ENCODE peak calls at places on chromosome 21, in four cellular contexts. U is K562, J is GM12878, K is H1. Q is an unnamed sample. For H4K20me1, the result is how much of the 10 kb centered on the place peaks cover.

GRCh38 chr21:42725416-42725930 is 72.1 kb downstream of the PDE9A start:
- DNase-seq in U (no peak), K (no peak), J (no peak), Q (no peak)

GRCh38 chr21:41156128-41156527 is 11.8 kb upstream of the BACE2 start:
- DNase-seq in K (no peak), U (no peak), J (no peak), Q (no peak)

GRCh38 chr21:41783476-41784150 is 16.8 kb upstream of the RIPK4 start:
- DNase-seq in K (no peak), J (no peak), U (no peak), Q (no peak)

GRCh38 chr21:41632748-41633475 is 125.0 kb upstream of the TMPRSS2 start:
- DNase-seq in J (no peak), U (no peak), K (no peak), Q (no peak)

GRCh38 chr21:21230672-21231071 is 232.5 kb downstream of the NCAM2 start:
- DNase-seq in U (no peak), K (no peak), J (no peak), Q (no peak)

GRCh38 chr21:42629856-42630410 is 23.5 kb upstream of the PDE9A start:
- DNase-seq in U (no peak), K (no peak), J (no peak), Q (no peak)

GRCh38 chr21:23394458-23394857 is 2212.8 kb downstream of the MRPL39 start:
- DNase-seq in K (no peak), U (no peak), J (no peak), Q (no peak)

GRCh38 chr21:20902998-20903397 is 95.2 kb upstream of the NCAM2 start:
- DNase-seq in K (no peak), U (no peak), J (no peak), Q (no peak)

GRCh38 chr21:16280731-16281130 is 550.9 kb downstream of the USP25 start:
- DNase-seq in U (no peak), K (no peak), J (no peak), Q (no peak)

GRCh38 chr21:15592271-15592860 is 137.4 kb upstream of the USP25 start:
- DNase-seq in K (no peak), U (no peak), J (no peak), Q (peak)

GRCh38 chr21:15695241-15695640 is 34.5 kb upstream of the USP25 start:
- DNase-seq in K (no peak), J (no peak), U (no peak), Q (no peak)

GRCh38 chr21:41642399-41642798 is 124.5 kb downstream of the RIPK4 start:
- DNase-seq in K (no peak), U (no peak), J (no peak), Q (no peak)

GRCh38 chr21:42833859-42834729 is 45.2 kb downstream of the WDR4 start:
- DNase-seq in J (no peak), K (peak), U (peak), Q (peak)

GRCh38 chr21:38126677-38127271 is 130.0 kb upstream of the KCNJ15 start:
- DNase-seq in J (no peak), U (peak), K (peak), Q (peak)

GRCh38 chr21:28142692-28143091 is 850.0 kb downstream of the LTN1 start:
- DNase-seq in U (no peak), J (no peak), K (no peak), Q (no peak)

GRCh38 chr21:42681296-42682206 is 28.1 kb downstream of the PDE9A start:
- DNase-seq in J (no peak), K (no peak), U (no peak), Q (no peak)

GRCh38 chr21:41068411-41069304 is 99.3 kb upstream of the BACE2 start:
- DNase-seq in J (no peak), K (peak), U (peak), Q (peak)

GRCh38 chr21:42286416-42286815 is 28.8 kb downstream of the TFF3 start:
- DNase-seq in J (no peak), K (no peak), U (no peak), Q (no peak)

GRCh38 chr21:34871026-34871908 is 177.8 kb downstream of the RUNX1 start:
- DNase-seq in K (no peak), U (no peak), J (no peak), Q (no peak)
- H4K20me1 ChIP-seq in K (under half), U (under half), J (under half), Q (half or more)

GRCh38 chr21:36547464-36547863 is 67.5 kb upstream of the CLDN14 start:
- DNase-seq in J (no peak), U (no peak), K (no peak), Q (no peak)
- TF ChIP-seq NRF1 in J (no peak), U (no peak), K (no peak), Q (no peak)

GRCh38 chr21:45791562-45792418 is 148.3 kb downstream of the PCBP3 start:
- DNase-seq in K (no peak), J (no peak), U (no peak), Q (peak)
- H4K20me1 ChIP-seq in K (under half), J (under half), U (under half), Q (under half)

GRCh38 chr21:31729622-31730343 is 2.1 kb downstream of the SCAF4 start:
- DNase-seq in J (no peak), U (no peak), K (no peak), Q (no peak)

GRCh38 chr21:31731112-31731801 is 661 bp downstream of the SCAF4 start:
- DNase-seq in K (peak), J (no peak), U (peak), Q (peak)

GRCh38 chr21:31731802-31732537 is at the start of gene SCAF4:
- DNase-seq in J (peak), U (peak), K (peak), Q (peak)

GRCh38 chr21:31728952-31729351 is 3.0 kb downstream of the SCAF4 start:
- DNase-seq in K (no peak), J (no peak), U (no peak), Q (no peak)

DNA sequence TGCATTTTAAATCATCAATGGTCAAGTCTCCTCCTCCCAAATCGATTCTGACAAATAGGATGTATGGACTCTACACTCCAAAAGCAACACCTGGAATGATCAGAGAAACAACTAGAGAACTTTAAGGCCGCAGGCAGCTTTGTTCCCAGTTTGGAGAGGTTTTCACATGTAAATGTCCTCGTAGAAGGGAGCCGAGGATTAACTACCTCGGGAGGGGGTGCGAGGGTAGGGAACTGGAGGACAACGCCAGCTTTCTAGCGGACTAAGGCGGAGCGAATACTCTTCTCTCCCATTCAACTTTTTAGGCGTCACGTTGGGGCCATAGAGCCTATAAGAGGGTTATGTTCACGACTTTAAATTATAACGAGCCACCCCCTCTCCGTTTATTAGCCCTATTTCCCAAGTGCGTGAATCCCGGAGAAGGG is 1.2 kb downstream of the SCAF4 start:
- DNase-seq in U (no peak), J (no peak), K (peak), Q (no peak)
- TF ChIP-seq NRF1 in U (no peak), J (no peak), K (no peak), Q (no peak)

GRCh38 chr21:33111577-33111976 is 41.6 kb downstream of the OLIG1 start:
- DNase-seq in U (no peak), K (no peak), J (no peak), Q (no peak)
- H4K20me1 ChIP-seq in U (under half), K (under half), J (under half), Q (under half)

DNA sequence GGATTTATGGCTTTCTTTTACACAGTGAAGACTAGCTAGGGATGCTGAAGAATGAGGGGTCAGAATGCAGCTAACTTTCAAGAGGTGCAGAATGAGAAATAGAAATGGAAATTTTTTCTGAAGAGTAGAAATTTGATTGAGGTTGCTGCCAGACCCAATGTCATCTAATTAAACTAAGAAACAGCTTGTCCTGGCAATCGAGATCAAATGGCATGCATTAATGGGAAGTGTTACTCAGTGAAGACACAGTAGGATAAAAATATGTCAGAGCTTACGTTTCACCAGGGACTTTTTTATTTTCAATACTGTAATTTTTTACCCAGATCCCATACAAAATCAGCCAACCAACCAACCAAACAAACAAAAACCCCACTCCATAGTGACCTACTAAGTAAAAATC is 306.0 kb downstream of the GRIK1 start:
- DNase-seq in U (no peak), J (no peak), K (no peak), Q (no peak)
- TF ChIP-seq NRF1 in U (no peak), J (no peak), K (no peak), Q (no peak)

DNA sequence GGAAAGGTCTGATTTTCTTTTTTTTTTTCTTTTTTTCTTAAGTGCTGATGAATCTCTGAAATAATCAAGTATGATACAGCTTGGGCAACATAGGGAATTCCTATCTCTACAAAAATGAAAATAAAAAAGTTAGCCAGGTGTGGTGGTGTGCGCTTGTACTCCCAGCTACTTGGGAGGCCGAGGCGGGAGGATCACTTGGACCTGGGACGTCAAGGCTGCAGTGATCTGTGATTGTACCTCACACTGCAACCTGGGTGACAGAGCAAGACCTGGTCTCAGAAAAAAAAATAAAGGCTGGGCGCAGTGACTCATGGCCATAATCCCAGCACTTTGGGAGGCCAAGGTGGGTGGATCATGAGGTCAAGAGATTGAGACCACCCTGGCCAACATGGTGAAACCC is 6.0 kb downstream of the TRAPPC10 start:
- DNase-seq in U (no peak), J (no peak), K (no peak), Q (no peak)
- H4K20me1 ChIP-seq in U (under half), J (under half), K (under half), Q (half or more)

GRCh38 chr21:17406202-17406601 is 106.6 kb upstream of the CXADR start:
- DNase-seq in K (no peak), J (no peak), U (no peak), Q (no peak)
- TF ChIP-seq NRF1 in K (no peak), J (no peak), U (no peak), Q (no peak)

GRCh38 chr21:35002879-35003722 is 46.0 kb downstream of the RUNX1 start:
- DNase-seq in K (no peak), U (no peak), J (no peak), Q (no peak)
- H4K20me1 ChIP-seq in K (under half), U (under half), J (under half), Q (under half)

Q was measured in SK-N-SH.